ENCODE peak calls at places on chromosomes 12 and 14, in seven cellular contexts. One of them, this sample, is unnamed.

GRCh38 chr14:60303745-60304144 is 54.7 kb downstream of the PPM1A start:
- DNase-seq in HepG2: no peak
- DNase-seq in IMR-90: no peak
- DNase-seq in SK-N-SH: no peak
- DNase-seq in K562: no peak
- DNase-seq in A549: no peak
- DNase-seq in H1: no peak
- DNase-seq in this sample: no peak

GRCh38 chr12:6767301-6767591 is 1.1 kb downstream of the PTMS start:
- DNase-seq in H1: no peak
- DNase-seq in A549: no peak
- DNase-seq in SK-N-SH: no peak
- DNase-seq in K562: no peak
- DNase-seq in HepG2: no peak
- DNase-seq in IMR-90: no peak
- DNase-seq in this sample: no peak

GRCh38 chr12:6701078-6701768 is 608 bp upstream of the PIANP start:
- DNase-seq in H1: no peak
- DNase-seq in IMR-90: no peak
- DNase-seq in SK-N-SH: no peak
- DNase-seq in K562: no peak
- DNase-seq in HepG2: no peak
- DNase-seq in A549: no peak
- DNase-seq in this sample: no peak

GRCh38 chr14:92692822-92693226 is 55.6 kb downstream of the LGMN start:
- DNase-seq in A549: peak
- DNase-seq in HepG2: no peak
- DNase-seq in IMR-90: peak
- DNase-seq in H1: no peak
- DNase-seq in K562: no peak
- DNase-seq in SK-N-SH: peak
- DNase-seq in this sample: no peak

GRCh38 chr12:55724940-55725309 is 3.9 kb downstream of the CD63 start:
- DNase-seq in A549: no peak
- DNase-seq in IMR-90: no peak
- DNase-seq in H1: no peak
- DNase-seq in SK-N-SH: no peak
- DNase-seq in K562: no peak
- DNase-seq in HepG2: no peak
- DNase-seq in this sample: no peak

GRCh38 chr12:48978741-48979601 is 849 bp downstream of the WNT1 start:
- DNase-seq in HepG2: no peak
- DNase-seq in K562: no peak
- DNase-seq in IMR-90: no peak
- DNase-seq in H1: no peak
- DNase-seq in SK-N-SH: no peak
- DNase-seq in A549: no peak
- DNase-seq in this sample: no peak

GRCh38 chr14:54791001-54791400 is 111.6 kb downstream of the GCH1 start:
- DNase-seq in HepG2: no peak
- DNase-seq in A549: no peak
- DNase-seq in SK-N-SH: no peak
- DNase-seq in K562: no peak
- DNase-seq in IMR-90: no peak
- DNase-seq in H1: no peak
- DNase-seq in this sample: no peak

GRCh38 chr12:86551146-86551571 is 295.0 kb upstream of the MGAT4C start:
- DNase-seq in A549: no peak
- DNase-seq in IMR-90: no peak
- DNase-seq in H1: no peak
- DNase-seq in K562: no peak
- DNase-seq in SK-N-SH: no peak
- DNase-seq in HepG2: no peak
- DNase-seq in this sample: no peak

GRCh38 chr12:29208060-29208459 is 59.0 kb downstream of the FAR2 start:
- DNase-seq in HepG2: no peak
- DNase-seq in H1: no peak
- DNase-seq in K562: no peak
- DNase-seq in IMR-90: no peak
- DNase-seq in SK-N-SH: no peak
- DNase-seq in A549: no peak
- DNase-seq in this sample: no peak

GRCh38 chr14:54226103-54226502 is 170.7 kb upstream of the CDKN3 start:
- DNase-seq in HepG2: no peak
- DNase-seq in IMR-90: peak
- DNase-seq in H1: no peak
- DNase-seq in SK-N-SH: no peak
- DNase-seq in K562: no peak
- DNase-seq in A549: no peak
- DNase-seq in this sample: no peak

GRCh38 chr14:70842851-70843462 is 33.6 kb upstream of the MAP3K9 start:
- DNase-seq in SK-N-SH: no peak
- DNase-seq in IMR-90: no peak
- DNase-seq in HepG2: no peak
- DNase-seq in A549: no peak
- DNase-seq in H1: no peak
- DNase-seq in K562: no peak
- DNase-seq in this sample: no peak

GRCh38 chr12:10721654-10722501 is 1.2 kb downstream of the YBX3 start:
- DNase-seq in IMR-90: peak
- DNase-seq in SK-N-SH: no peak
- DNase-seq in A549: peak
- DNase-seq in H1: peak
- DNase-seq in HepG2: peak
- DNase-seq in K562: peak
- DNase-seq in this sample: peak

GRCh38 chr12:82329508-82329907 is 28.7 kb downstream of the CCDC59 start:
- DNase-seq in K562: no peak
- DNase-seq in H1: no peak
- DNase-seq in A549: no peak
- DNase-seq in SK-N-SH: no peak
- DNase-seq in IMR-90: no peak
- DNase-seq in HepG2: no peak
- DNase-seq in this sample: no peak

GRCh38 chr12:120196363-120196762 is 1.8 kb upstream of the GCN1 start:
- DNase-seq in K562: no peak
- DNase-seq in SK-N-SH: no peak
- DNase-seq in A549: no peak
- DNase-seq in HepG2: no peak
- DNase-seq in H1: no peak
- DNase-seq in IMR-90: no peak
- DNase-seq in this sample: no peak

GRCh38 chr12:3042826-3043225 is 34.4 kb upstream of the TSPAN9 start:
- DNase-seq in A549: no peak
- DNase-seq in SK-N-SH: no peak
- DNase-seq in K562: no peak
- DNase-seq in H1: no peak
- DNase-seq in HepG2: no peak
- DNase-seq in IMR-90: no peak
- DNase-seq in this sample: no peak

GRCh38 chr12:86044396-86044795 is 170.3 kb downstream of the NTS start:
- DNase-seq in K562: no peak
- DNase-seq in HepG2: no peak
- DNase-seq in A549: no peak
- DNase-seq in IMR-90: no peak
- DNase-seq in H1: no peak
- DNase-seq in SK-N-SH: no peak
- DNase-seq in this sample: no peak

GRCh38 chr12:53207042-53207441 is at the start of gene ITGB7:
- DNase-seq in SK-N-SH: no peak
- DNase-seq in K562: peak
- DNase-seq in HepG2: no peak
- DNase-seq in A549: no peak
- DNase-seq in H1: no peak
- DNase-seq in IMR-90: no peak
- DNase-seq in this sample: no peak

GRCh38 chr12:92340441-92341332 is 195.0 kb upstream of the BTG1 start:
- DNase-seq in A549: no peak
- DNase-seq in HepG2: no peak
- DNase-seq in SK-N-SH: peak
- DNase-seq in H1: no peak
- DNase-seq in K562: no peak
- DNase-seq in IMR-90: no peak
- DNase-seq in this sample: no peak

GRCh38 chr12:57734586-57734985 is 4.0 kb downstream of the AGAP2 start:
- DNase-seq in SK-N-SH: no peak
- DNase-seq in IMR-90: no peak
- DNase-seq in A549: no peak
- DNase-seq in HepG2: no peak
- DNase-seq in K562: no peak
- DNase-seq in H1: no peak
- DNase-seq in this sample: no peak

GRCh38 chr12:96902076-96902475 is 5.0 kb upstream of the NEDD1 start:
- DNase-seq in SK-N-SH: no peak
- DNase-seq in HepG2: no peak
- DNase-seq in H1: no peak
- DNase-seq in IMR-90: no peak
- DNase-seq in A549: peak
- DNase-seq in K562: no peak
- DNase-seq in this sample: no peak

GRCh38 chr12:3326850-3327780 is 163.9 kb upstream of the PRMT8 start:
- DNase-seq in HepG2: no peak
- DNase-seq in H1: no peak
- DNase-seq in K562: no peak
- DNase-seq in A549: no peak
- DNase-seq in SK-N-SH: no peak
- DNase-seq in IMR-90: no peak
- DNase-seq in this sample: no peak

GRCh38 chr12:32512379-32512778 is 113.0 kb downstream of the FGD4 start:
- DNase-seq in HepG2: no peak
- DNase-seq in IMR-90: no peak
- DNase-seq in K562: no peak
- DNase-seq in H1: no peak
- DNase-seq in A549: no peak
- DNase-seq in SK-N-SH: no peak
- DNase-seq in this sample: no peak

GRCh38 chr12:127489055-127489454 is 777.9 kb upstream of the TMEM132C start:
- DNase-seq in A549: no peak
- DNase-seq in K562: no peak
- DNase-seq in HepG2: peak
- DNase-seq in H1: no peak
- DNase-seq in SK-N-SH: no peak
- DNase-seq in IMR-90: no peak
- DNase-seq in this sample: no peak

GRCh38 chr14:75452900-75453816 is 25.3 kb downstream of the JDP2 start:
- DNase-seq in A549: peak
- DNase-seq in H1: peak
- DNase-seq in SK-N-SH: peak
- DNase-seq in K562: no peak
- DNase-seq in HepG2: peak
- DNase-seq in IMR-90: peak
- DNase-seq in this sample: no peak
- TF ChIP-seq RAD21 in A549: no peak
- TF ChIP-seq RAD21 in H1: no peak
- TF ChIP-seq RAD21 in SK-N-SH: no peak
- TF ChIP-seq RAD21 in K562: no peak
- TF ChIP-seq RAD21 in HepG2: no peak
- TF ChIP-seq RAD21 in IMR-90: no peak
- TF ChIP-seq RAD21 in this sample: no peak

GRCh38 chr12:52023976-52024688 is 17.4 kb downstream of the TAMALIN start:
- DNase-seq in HepG2: no peak
- DNase-seq in SK-N-SH: no peak
- DNase-seq in H1: no peak
- DNase-seq in A549: no peak
- DNase-seq in K562: peak
- DNase-seq in IMR-90: no peak
- DNase-seq in this sample: no peak
- TF ChIP-seq CTCF in HepG2: no peak
- TF ChIP-seq CTCF in SK-N-SH: no peak
- TF ChIP-seq CTCF in H1: no peak
- TF ChIP-seq CTCF in A549: peak
- TF ChIP-seq CTCF in K562: peak
- TF ChIP-seq CTCF in IMR-90: no peak
- TF ChIP-seq CTCF in this sample: no peak

GRCh38 chr12:107415834-107416233 is 269.8 kb upstream of the PWP1 start:
- DNase-seq in A549: no peak
- DNase-seq in H1: no peak
- DNase-seq in K562: no peak
- DNase-seq in HepG2: no peak
- DNase-seq in IMR-90: no peak
- DNase-seq in SK-N-SH: no peak
- DNase-seq in this sample: no peak
- TF ChIP-seq RAD21 in A549: no peak
- TF ChIP-seq RAD21 in H1: no peak
- TF ChIP-seq RAD21 in K562: no peak
- TF ChIP-seq RAD21 in HepG2: no peak
- TF ChIP-seq RAD21 in IMR-90: no peak
- TF ChIP-seq RAD21 in SK-N-SH: no peak
- TF ChIP-seq RAD21 in this sample: no peak

DNA sequence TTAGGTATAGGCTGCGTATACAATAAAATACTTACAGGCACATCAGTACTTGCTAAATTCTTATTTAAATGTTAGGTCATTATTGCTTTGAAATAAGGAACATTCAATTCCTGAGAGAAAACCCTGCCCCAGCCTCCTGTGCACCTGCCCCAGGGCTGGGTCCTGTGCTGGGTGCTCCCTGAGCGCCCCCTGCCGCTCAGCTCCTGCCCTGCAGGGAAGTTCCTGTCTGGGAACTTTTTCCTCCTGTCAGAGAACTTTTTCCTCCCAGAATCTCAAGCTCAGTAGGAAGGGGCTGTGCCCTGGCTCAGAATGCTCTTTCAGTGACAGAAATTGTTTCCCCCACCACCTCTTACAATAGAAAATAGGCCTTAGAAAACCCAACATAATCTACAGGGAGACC is 751.1 kb downstream of the TMEM121 start:
- DNase-seq in K562: peak
- DNase-seq in HepG2: peak
- DNase-seq in SK-N-SH: peak
- DNase-seq in A549: no peak
- DNase-seq in H1: no peak
- DNase-seq in IMR-90: no peak
- DNase-seq in this sample: no peak
- TF ChIP-seq CTCF in K562: peak
- TF ChIP-seq CTCF in HepG2: peak
- TF ChIP-seq CTCF in SK-N-SH: peak
- TF ChIP-seq CTCF in A549: peak
- TF ChIP-seq CTCF in H1: no peak
- TF ChIP-seq CTCF in IMR-90: no peak
- TF ChIP-seq CTCF in this sample: no peak